ENCODE peak calls at places on chromosomes 11 and 22, in four cellular contexts. V is HCT116, J is suprapubic skin, R is uterus. D is an unnamed sample.

GRCh38 chr11:57237204-57237681 is at the start of gene APLNR:
- DNase-seq in V (no peak), J (no peak), R (no peak), D (no peak)

GRCh38 chr11:66996609-66997273 is 21.6 kb downstream of the C11orf86 start:
- DNase-seq in V (no peak), J (no peak), R (no peak), D (no peak)

GRCh38 chr11:100221791-100222190 is 465.3 kb upstream of the ARHGAP42 start:
- DNase-seq in V (no peak), J (no peak), R (no peak), D (no peak)

GRCh38 chr11:120974980-120975379 is 48.9 kb upstream of the TBCEL start:
- DNase-seq in V (no peak), J (no peak), R (no peak), D (no peak)

GRCh38 chr22:49934891-49935557 is 16.6 kb downstream of the CRELD2 start:
- DNase-seq in V (no peak), J (no peak), R (peak), D (peak)

GRCh38 chr11:23399995-23400394 is 539.7 kb upstream of the CCDC179 start:
- DNase-seq in V (no peak), J (no peak), R (no peak), D (no peak)

GRCh38 chr22:49687786-49688515 is 139.7 kb downstream of the BRD1 start:
- DNase-seq in V (no peak), J (no peak), R (no peak), D (no peak)

GRCh38 chr11:9530901-9531625 is 42.4 kb upstream of the WEE1 start:
- DNase-seq in V (no peak), J (no peak), R (no peak), D (no peak)

GRCh38 chr11:35800970-35801953 is 138.7 kb downstream of the TRIM44 start:
- DNase-seq in V (no peak), J (no peak), R (no peak), D (no peak)

GRCh38 chr11:44839458-44840084 is 111.1 kb downstream of the TP53I11 start:
- DNase-seq in V (no peak), J (no peak), R (no peak), D (no peak)

GRCh38 chr11:27718853-27719574 is 18.8 kb upstream of the BDNF start:
- DNase-seq in V (no peak), J (no peak), R (no peak), D (no peak)

GRCh38 chr22:49954991-49955580 is 5.5 kb upstream of the PIM3 start:
- DNase-seq in V (no peak), J (no peak), R (no peak), D (no peak)

GRCh38 chr11:71372693-71373657 is 75.2 kb downstream of the DHCR7 start:
- DNase-seq in V (peak), J (no peak), R (no peak), D (no peak)

GRCh38 chr11:87356428-87356827 is 318.7 kb downstream of the TMEM135 start:
- DNase-seq in V (no peak), J (no peak), R (no peak), D (no peak)

GRCh38 chr11:71279916-71280645 is 27.7 kb upstream of the SHANK2 start:
- DNase-seq in V (no peak), J (no peak), R (no peak), D (no peak)

GRCh38 chr11:77320351-77320750 is 18.9 kb upstream of the GDPD4 start:
- DNase-seq in V (no peak), J (no peak), R (no peak), D (no peak)

GRCh38 chr11:31711137-31711536 is 100.0 kb downstream of the PAX6 start:
- DNase-seq in V (no peak), J (no peak), R (no peak), D (no peak)

GRCh38 chr11:16226245-16226644 is 130.1 kb downstream of the SOX6 start:
- DNase-seq in V (no peak), J (peak), R (peak), D (no peak)

GRCh38 chr22:39545310-39546063 is 12.9 kb upstream of the RPS19BP1 start:
- DNase-seq in V (no peak), J (no peak), R (no peak), D (no peak)

DNA sequence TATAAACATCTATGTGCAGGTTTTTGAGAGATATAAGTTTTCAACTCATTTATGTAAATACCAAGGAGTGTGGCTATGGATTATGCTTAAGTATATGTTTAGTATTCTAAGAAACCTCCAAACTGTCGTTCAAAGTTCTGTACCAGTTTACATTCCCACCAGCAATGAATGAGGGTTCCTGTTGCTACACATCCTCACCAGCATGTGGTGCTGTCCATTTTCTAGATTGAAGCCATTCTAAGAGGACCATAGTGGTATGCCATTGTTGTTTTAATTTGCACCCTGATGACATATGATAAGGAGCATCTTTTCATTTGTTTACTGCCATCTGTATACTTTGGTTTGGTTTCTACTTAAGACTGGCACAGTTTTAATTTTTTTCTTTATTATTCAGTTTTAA is 2097.9 kb downstream of the LRRC4C start:
- DNase-seq in V (no peak), J (no peak), R (no peak), D (no peak)
- TF ChIP-seq CTCF in V (no peak), J (no peak), R (no peak), D (no peak)

DNA sequence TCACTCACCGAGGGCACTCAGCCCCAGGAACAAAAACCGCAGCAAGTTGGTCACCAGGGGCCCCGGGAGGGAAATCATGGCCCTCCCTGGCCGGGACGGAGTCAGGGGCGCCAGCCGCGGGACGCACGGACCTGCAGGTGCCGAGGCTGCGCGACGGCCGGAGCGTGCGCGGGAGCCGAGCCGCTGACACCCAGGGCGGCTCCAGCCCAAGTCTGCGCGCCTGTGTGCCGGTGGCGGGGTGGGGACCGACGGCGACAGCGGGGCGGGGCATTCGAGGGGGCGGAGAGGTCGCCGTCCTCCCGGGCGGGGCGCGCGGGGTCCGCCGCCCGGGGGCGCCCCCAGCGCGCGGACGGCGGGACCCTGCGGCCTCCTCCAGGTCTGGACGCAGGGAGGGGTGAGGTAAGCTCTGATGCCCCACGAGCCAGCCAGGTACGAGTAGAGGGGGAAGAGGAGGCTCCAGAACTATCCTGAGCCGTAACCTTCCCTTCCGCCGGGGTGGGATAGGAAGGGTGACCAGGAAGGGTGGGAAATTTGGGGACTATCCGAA is at the start of gene ESAM:
- DNase-seq in V (no peak), J (no peak), R (no peak), D (no peak)
- TF ChIP-seq POLR2A in V (no peak), J (no peak), R (peak), D (no peak)

GRCh38 chr11:17445240-17445795 is 31.3 kb downstream of the ABCC8 start:
- DNase-seq in V (no peak), J (no peak), R (no peak), D (no peak)
- TF ChIP-seq CTCF in V (no peak), J (no peak), R (no peak), D (no peak)

GRCh38 chr11:59610289-59610688 is 5.3 kb downstream of the OSBP start:
- DNase-seq in V (no peak), J (no peak), R (no peak), D (no peak)
- TF ChIP-seq POLR2A in V (no peak), J (no peak), R (no peak), D (no peak)

GRCh38 chr11:64856382-64857227 is 12.2 kb upstream of the CDC42BPG start:
- DNase-seq in V (peak), J (peak), R (peak), D (no peak)
- TF ChIP-seq CTCF in V (no peak), J (no peak), R (no peak), D (no peak)

GRCh38 chr11:3028808-3029207 is 28.4 kb downstream of the CARS1 start:
- DNase-seq in V (no peak), J (no peak), R (no peak), D (no peak)
- TF ChIP-seq POLR2A in V (no peak), J (no peak), R (no peak), D (no peak)

GRCh38 chr22:46114518-46115387 is 35.6 kb upstream of the PPARA start:
- DNase-seq in V (no peak), J (no peak), R (peak), D (no peak)
- TF ChIP-seq CTCF in V (no peak), J (no peak), R (no peak), D (peak)

GRCh38 chr22:29769723-29770321 is 2.7 kb downstream of the UQCR10 start:
- DNase-seq in V (no peak), J (no peak), R (no peak), D (no peak)
- TF ChIP-seq POLR2A in V (no peak), J (no peak), R (no peak), D (no peak)

D was measured in tibial nerve.